ENCODE peak calls at places on chromosome 18, in nine cellular contexts. A is aorta, P is T follicular helper cell, B is body of pancreas, Y is naive B cell, Z is M059J, C is heart left ventricle, L is PC-3, J is non-pigmented ciliary epithelial cell. S is an unnamed sample.

GRCh38 chr18:59870623-59871130 is 29.1 kb upstream of the PMAIP1 start:
- DNase-seq in A (no peak), P (no peak), B (no peak), Y (no peak), Z (no peak), C (no peak), L (no peak), J (no peak), S (no peak)

GRCh38 chr18:26474542-26474941 is 73.8 kb downstream of the KCTD1 start:
- DNase-seq in A (no peak), P (no peak), B (no peak), Y (no peak), Z (no peak), C (no peak), L (no peak), J (no peak), S (no peak)

GRCh38 chr18:12774982-12775381 is 72.1 kb downstream of the PSMG2 start:
- DNase-seq in A (no peak), P (no peak), B (no peak), Y (no peak), Z (no peak), C (no peak), L (no peak), J (no peak), S (no peak)

GRCh38 chr18:79507546-79508480 is 112.1 kb downstream of the NFATC1 start:
- DNase-seq in A (peak), P (no peak), B (peak), Y (peak), Z (peak), C (peak), L (peak), J (no peak), S (no peak)

GRCh38 chr18:75923169-75923568 is 495.7 kb upstream of the SMIM21 start:
- DNase-seq in A (peak), P (no peak), B (peak), Y (no peak), Z (peak), C (no peak), L (peak), J (no peak), S (peak)

GRCh38 chr18:32442575-32442974 is 28.1 kb downstream of the GAREM1 start:
- DNase-seq in A (no peak), P (no peak), B (no peak), Y (no peak), Z (no peak), C (no peak), L (no peak), J (no peak), S (no peak)

GRCh38 chr18:69845588-69846506 is 101.8 kb downstream of the CD226 start:
- DNase-seq in A (no peak), P (no peak), B (no peak), Y (no peak), Z (peak), C (no peak), L (no peak), J (no peak), S (no peak)

GRCh38 chr18:2410688-2411087 is 160.6 kb downstream of the METTL4 start:
- DNase-seq in A (no peak), P (no peak), B (no peak), Y (no peak), Z (peak), C (no peak), L (peak), J (no peak), S (no peak)

GRCh38 chr18:79274823-79275222 is 120.9 kb upstream of the NFATC1 start:
- DNase-seq in A (no peak), P (no peak), B (no peak), Y (no peak), Z (no peak), C (no peak), L (no peak), J (no peak), S (no peak)

GRCh38 chr18:12990128-12990485 is 1.1 kb upstream of the CEP192 start:
- DNase-seq in A (no peak), P (no peak), B (no peak), Y (no peak), Z (no peak), C (no peak), L (no peak), J (no peak), S (no peak)

GRCh38 chr18:34522627-34523026 is 187.5 kb upstream of the DTNA start:
- DNase-seq in A (no peak), P (no peak), B (peak), Y (no peak), Z (no peak), C (no peak), L (no peak), J (no peak), S (no peak)

GRCh38 chr18:456361-456821 is 44.1 kb downstream of the COLEC12 start:
- DNase-seq in A (peak), P (no peak), B (no peak), Y (no peak), Z (no peak), C (no peak), L (no peak), J (no peak), S (no peak)

GRCh38 chr18:62420513-62421209 is 95.6 kb downstream of the TNFRSF11A start:
- DNase-seq in A (no peak), P (peak), B (no peak), Y (peak), Z (peak), C (no peak), L (peak), J (no peak), S (no peak)

GRCh38 chr18:26215247-26215970 is 10.8 kb upstream of the TAF4B start:
- DNase-seq in A (no peak), P (peak), B (no peak), Y (peak), Z (no peak), C (no peak), L (no peak), J (no peak), S (no peak)